ENCODE peak calls at places on chromosomes 5 and 9, in seven cellular contexts. A is mesendoderm, L is IMR-90, H is mesenchymal stem cell, N is neuronal stem cell, G is trophoblast cell, T is H1. S is an unnamed sample.

GRCh38 chr5:104706570-104706969 is 1144.0 kb upstream of the NUDT12 start:
- DNase-seq in T (no peak), H (peak), N (no peak), G (no peak), A (no peak), L (no peak), S (no peak)

GRCh38 chr9:6771722-6772121 is 13.9 kb downstream of the KDM4C start:
- DNase-seq in T (peak), N (no peak), G (no peak), A (peak), H (no peak), L (no peak), S (peak)

GRCh38 chr5:57102905-57103255 is 71.0 kb upstream of the GPBP1 start:
- DNase-seq in L (no peak), T (no peak), G (no peak), N (no peak), H (no peak), A (no peak), S (no peak)

GRCh38 chr9:108835831-108836230 is 20.0 kb downstream of the ACTL7B start:
- DNase-seq in A (peak), G (peak), L (no peak), N (no peak), T (no peak), H (no peak), S (no peak)

GRCh38 chr5:160548949-160549665 is 127.5 kb downstream of the PTTG1 start:
- DNase-seq in N (no peak), A (no peak), L (no peak), T (no peak), H (no peak), G (no peak), S (no peak)

GRCh38 chr9:95970356-95970755 is 94.9 kb downstream of the ERCC6L2 start:
- DNase-seq in A (peak), N (no peak), L (no peak), G (peak), T (no peak), H (peak), S (no peak)

GRCh38 chr9:134205636-134206316 is 41.4 kb upstream of the RNU6ATAC start:
- DNase-seq in T (no peak), A (peak), G (no peak), N (no peak), L (peak), H (peak), S (no peak)

GRCh38 chr5:112977440-112977861 is 853 bp downstream of the DCP2 start:
- DNase-seq in G (no peak), L (no peak), N (no peak), H (peak), T (no peak), A (no peak), S (no peak)

GRCh38 chr5:11050596-11051304 is 289.7 kb upstream of the DAP start:
- DNase-seq in L (peak), N (no peak), A (no peak), T (no peak), G (peak), H (no peak), S (no peak)

GRCh38 chr5:1800470-1801060 is 642 bp upstream of the NDUFS6 start:
- DNase-seq in H (peak), N (peak), A (peak), T (no peak), G (no peak), L (no peak), S (no peak)

GRCh38 chr5:179766021-179766725 is 27.6 kb upstream of the LTC4S start:
- DNase-seq in L (peak), T (no peak), H (peak), A (no peak), G (no peak), N (no peak), S (no peak)

GRCh38 chr5:160556886-160557285 is 135.2 kb downstream of the PTTG1 start:
- DNase-seq in N (no peak), G (no peak), L (peak), H (no peak), A (no peak), T (no peak), S (no peak)

GRCh38 chr5:146703499-146703898 is 175.1 kb downstream of the PPP2R2B start:
- DNase-seq in A (no peak), N (no peak), H (no peak), L (no peak), G (no peak), T (no peak), S (no peak)

GRCh38 chr9:70590264-70590646 is 175.8 kb upstream of the KLF9 start:
- DNase-seq in L (peak), N (no peak), G (no peak), A (no peak), T (no peak), H (peak), S (no peak)

GRCh38 chr5:135245521-135246499 is 153.2 kb downstream of the MACROH2A1 start:
- DNase-seq in A (no peak), G (no peak), T (peak), H (peak), N (no peak), L (peak), S (peak)

GRCh38 chr9:34158362-34158869 is 20.4 kb upstream of the UBAP1 start:
- DNase-seq in N (peak), G (no peak), A (peak), T (no peak), L (peak), H (peak), S (no peak)

GRCh38 chr5:174720612-174721521 is 3.5 kb upstream of the MSX2 start:
- DNase-seq in N (no peak), H (no peak), T (peak), G (peak), A (peak), L (no peak), S (peak)

GRCh38 chr9:94948567-94949235 is 222.2 kb downstream of the AOPEP start:
- DNase-seq in G (no peak), N (no peak), L (peak), H (no peak), T (no peak), A (no peak), S (no peak)
- H2BK120ac ChIP-seq in G (no peak), N (no peak), L (no peak), H (no peak), T (no peak), A (no peak), S (no peak)

GRCh38 chr5:88141695-88141979 is 127.0 kb downstream of the TMEM161B start:
- DNase-seq in L (no peak), N (no peak), G (no peak), H (no peak), A (no peak), T (no peak), S (no peak)

GRCh38 chr5:88140863-88141694 is 127.6 kb downstream of the TMEM161B start:
- DNase-seq in G (peak), H (peak), N (peak), A (peak), L (peak), T (peak), S (peak)

GRCh38 chr5:88143693-88144218 is 124.9 kb downstream of the TMEM161B start:
- DNase-seq in T (no peak), N (peak), A (peak), G (no peak), H (no peak), L (no peak), S (no peak)

GRCh38 chr5:88142801-88143692 is 125.6 kb downstream of the TMEM161B start:
- DNase-seq in G (no peak), H (peak), A (peak), L (no peak), N (peak), T (peak), S (no peak)

GRCh38 chr5:88140396-88140862 is 128.2 kb downstream of the TMEM161B start:
- DNase-seq in N (peak), T (peak), H (peak), G (no peak), L (no peak), A (no peak), S (peak)
- H3K4me2 ChIP-seq in N (peak), T (peak), H (peak), G (peak), L (peak), A (peak), S (peak)

DNA sequence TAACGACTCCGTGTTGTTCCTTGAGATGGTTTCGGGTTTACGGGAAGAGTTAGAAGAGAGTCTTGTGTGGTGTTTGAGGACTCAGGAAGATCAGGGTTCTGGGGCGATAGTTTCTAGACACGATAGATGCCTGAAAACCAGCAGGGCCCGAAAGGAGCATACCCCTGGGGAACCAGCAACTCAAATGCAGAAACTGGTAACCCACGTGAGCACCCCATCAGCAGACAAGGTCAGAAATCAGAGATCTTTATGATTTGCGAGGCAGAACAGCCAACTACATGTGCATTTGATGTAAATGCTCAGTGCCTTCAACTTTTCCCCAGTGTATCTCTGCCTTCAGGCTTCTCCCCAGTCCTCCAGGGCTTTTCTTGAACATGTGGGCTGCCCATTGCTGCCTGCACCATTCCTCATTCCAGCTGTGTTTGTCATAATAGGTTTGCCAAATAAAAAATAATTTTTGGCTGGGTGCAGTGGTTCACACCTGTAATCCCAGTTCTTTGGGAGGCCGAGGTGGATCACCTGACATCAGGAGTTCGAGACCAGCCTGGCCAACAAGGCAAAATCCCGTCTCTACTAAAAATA is 75.1 kb downstream of the BASP1 start:
- DNase-seq in H (no peak), N (no peak), G (peak), L (no peak), T (peak), A (no peak), S (no peak)
- H2BK120ac ChIP-seq in H (no peak), N (no peak), G (peak), L (no peak), T (no peak), A (no peak), S (no peak)

GRCh38 chr9:20835364-20836286 is 151.6 kb downstream of the FOCAD start:
- DNase-seq in N (no peak), T (no peak), G (no peak), A (peak), H (peak), L (peak), S (no peak)

GRCh38 chr9:20832775-20833174 is 148.7 kb downstream of the FOCAD start:
- DNase-seq in L (peak), A (no peak), H (peak), N (no peak), T (no peak), G (no peak), S (no peak)

DNA sequence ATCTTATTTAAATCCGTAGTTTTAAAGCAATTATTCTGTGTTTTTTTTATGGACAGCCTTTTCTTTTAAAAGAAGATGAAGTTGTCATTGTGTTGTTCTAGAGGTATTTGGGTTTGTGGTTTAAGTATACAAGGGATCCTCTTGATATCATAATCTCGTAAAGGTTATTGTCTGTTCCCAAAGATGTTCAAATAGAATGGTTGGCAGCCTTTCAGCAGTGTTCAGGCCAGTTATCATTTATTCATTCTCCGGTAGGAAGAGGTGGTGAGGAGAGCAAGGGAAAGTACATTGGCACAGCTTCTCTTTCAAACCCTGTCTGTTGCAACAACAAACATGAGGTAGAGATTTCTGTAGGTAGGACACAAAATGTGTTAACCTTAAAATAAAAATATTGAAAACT is 147.0 kb downstream of the FOCAD start:
- DNase-seq in G (no peak), A (no peak), H (no peak), T (no peak), L (no peak), N (no peak), S (no peak)
- H3K4me2 ChIP-seq in G (no peak), A (no peak), H (no peak), T (no peak), L (no peak), N (no peak), S (no peak)

DNA sequence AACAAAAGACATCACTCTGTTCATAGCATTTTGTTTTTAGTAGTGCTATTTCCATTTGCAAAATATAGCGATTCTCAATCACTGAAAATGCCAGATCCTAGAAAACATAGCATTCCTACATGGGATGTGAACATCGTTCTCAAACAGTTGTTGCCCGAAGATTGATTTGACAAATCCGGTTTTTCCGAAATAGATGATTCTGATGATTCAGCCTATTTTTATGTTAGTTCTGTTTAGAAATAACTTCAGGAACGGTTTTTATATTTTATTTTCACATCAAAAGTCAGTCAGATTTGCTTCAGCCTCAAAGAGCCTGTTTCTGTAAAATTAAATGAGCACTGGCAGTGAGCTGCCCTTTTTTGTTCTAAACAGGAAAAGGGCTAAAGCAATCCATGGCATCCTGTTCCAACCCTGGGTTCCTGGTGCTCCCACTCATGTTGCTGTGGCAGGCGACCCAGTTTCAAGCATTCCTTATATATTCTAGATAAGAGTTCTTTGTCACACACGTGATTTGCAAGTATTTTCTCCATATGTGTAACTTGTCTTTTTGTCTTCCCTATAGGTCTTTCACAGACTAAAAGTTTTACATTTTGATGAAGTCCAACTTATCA is 14.2 kb upstream of the PSIP1 start:
- DNase-seq in H (no peak), T (no peak), A (no peak), L (no peak), N (no peak), G (no peak), S (no peak)
- H2BK120ac ChIP-seq in H (no peak), T (no peak), A (no peak), L (no peak), N (no peak), G (no peak), S (no peak)